ENCODE peak calls at places on chromosome 5, in ten cellular contexts. Z is globus pallidus; N is activated T-helper 1 cell treated with anti-CD3 and anti-CD28 coated beads, Interleukin-2, amount 50 U/mL, for 16 hours; R is upper lobe of right lung; T is T-helper 9 cell; W is left cardiac atrium; B is T follicular helper cell; I is NCI-H1105; A is CD14-positive monocyte; Y is NCI-H187 treated with DMSO at 0.1 percent for 48 hours. Q is an unnamed sample.

GRCh38 chr5:31404325-31404724 is 127.6 kb downstream of the DROSHA start:
- DNase-seq in Z (no peak), N (no peak), R (no peak), T (no peak), W (no peak), B (no peak), I (no peak), A (no peak), Y (no peak), Q (no peak)

GRCh38 chr5:78543916-78544315 is 104.7 kb downstream of the LHFPL2 start:
- DNase-seq in Z (no peak), N (no peak), R (no peak), T (no peak), W (no peak), B (no peak), I (no peak), A (no peak), Y (no peak), Q (no peak)

GRCh38 chr5:178114325-178115135 is 1.2 kb downstream of the N4BP3 start:
- DNase-seq in Z (no peak), N (no peak), R (no peak), T (peak), W (no peak), B (no peak), I (no peak), A (no peak), Y (no peak), Q (no peak)

GRCh38 chr5:177546262-177546741 is 8.1 kb downstream of the FAM193B start:
- DNase-seq in Z (peak), N (no peak), R (no peak), T (no peak), W (peak), B (no peak), I (no peak), A (peak), Y (no peak), Q (peak)

GRCh38 chr5:142110046-142110531 is 1.5 kb downstream of the NDFIP1 start:
- DNase-seq in Z (peak), N (no peak), R (no peak), T (no peak), W (no peak), B (no peak), I (no peak), A (peak), Y (no peak), Q (peak)

GRCh38 chr5:33195431-33196128 is 245.2 kb upstream of the TARS1 start:
- DNase-seq in Z (no peak), N (no peak), R (no peak), T (no peak), W (no peak), B (no peak), I (no peak), A (no peak), Y (no peak), Q (no peak)

GRCh38 chr5:111016801-111017200 is 54.7 kb upstream of the TSLP start:
- DNase-seq in Z (no peak), N (no peak), R (no peak), T (no peak), W (no peak), B (no peak), I (no peak), A (no peak), Y (no peak), Q (no peak)

GRCh38 chr5:133240425-133241091 is 188.7 kb downstream of the HSPA4 start:
- DNase-seq in Z (peak), N (no peak), R (no peak), T (no peak), W (peak), B (no peak), I (no peak), A (peak), Y (no peak), Q (no peak)

GRCh38 chr5:59275537-59276276 is 617.8 kb downstream of the PDE4D start:
- DNase-seq in Z (peak), N (no peak), R (no peak), T (no peak), W (peak), B (no peak), I (no peak), A (no peak), Y (no peak), Q (no peak)

GRCh38 chr5:10594591-10595210 is 30.8 kb downstream of the ANKRD33B start:
- DNase-seq in Z (no peak), N (no peak), R (no peak), T (no peak), W (no peak), B (no peak), I (no peak), A (no peak), Y (no peak), Q (no peak)

GRCh38 chr5:107937198-107937597 is 266.5 kb upstream of the EFNA5 start:
- DNase-seq in Z (no peak), N (no peak), R (no peak), T (no peak), W (no peak), B (no peak), I (no peak), A (no peak), Y (no peak), Q (no peak)

GRCh38 chr5:172559004-172559932 is 81.8 kb upstream of the NEURL1B start:
- DNase-seq in Z (no peak), N (no peak), R (no peak), T (no peak), W (peak), B (no peak), I (no peak), A (no peak), Y (no peak), Q (no peak)

GRCh38 chr5:25448646-25449045 is 803.9 kb upstream of the CDH10 start:
- DNase-seq in Z (no peak), N (no peak), R (no peak), T (no peak), W (no peak), B (no peak), I (no peak), A (no peak), Y (no peak), Q (no peak)

GRCh38 chr5:78221964-78222451 is 72.5 kb downstream of the AP3B1 start:
- DNase-seq in Z (no peak), N (no peak), R (no peak), T (no peak), W (no peak), B (no peak), I (no peak), A (peak), Y (no peak), Q (no peak)

GRCh38 chr5:1568201-1568979 is 44.6 kb upstream of the LPCAT1 start:
- DNase-seq in Z (no peak), N (no peak), R (no peak), T (no peak), W (no peak), B (no peak), I (no peak), A (no peak), Y (no peak), Q (no peak)

GRCh38 chr5:11564716-11565115 is 339.5 kb downstream of the CTNND2 start:
- DNase-seq in Z (peak), N (no peak), R (no peak), T (no peak), W (no peak), B (no peak), I (no peak), A (no peak), Y (no peak), Q (no peak)

GRCh38 chr5:137856201-137856600 is 11.5 kb upstream of the MYOT start:
- DNase-seq in Z (no peak), N (no peak), R (no peak), T (no peak), W (no peak), B (no peak), I (no peak), A (no peak), Y (no peak), Q (no peak)

GRCh38 chr5:110702704-110703103 is 23.8 kb downstream of the TMEM232 start:
- DNase-seq in Z (no peak), N (no peak), R (no peak), T (no peak), W (no peak), B (no peak), I (no peak), A (no peak), Y (no peak), Q (no peak)

GRCh38 chr5:141715340-141715905 is 33.4 kb upstream of the ARAP3 start:
- DNase-seq in Z (no peak), N (no peak), R (no peak), T (no peak), W (no peak), B (no peak), I (no peak), A (no peak), Y (peak), Q (no peak)

GRCh38 chr5:96943829-96944228 is 7.9 kb downstream of the LNPEP start:
- DNase-seq in Z (no peak), N (no peak), R (no peak), T (no peak), W (no peak), B (no peak), I (no peak), A (no peak), Y (no peak), Q (no peak)

GRCh38 chr5:59062986-59063683 is 480.3 kb downstream of the RAB3C start:
- DNase-seq in Z (no peak), N (no peak), R (no peak), T (no peak), W (no peak), B (no peak), I (no peak), A (no peak), Y (no peak), Q (no peak)

GRCh38 chr5:168683247-168683926 is 104.2 kb upstream of the PANK3 start:
- DNase-seq in Z (no peak), N (no peak), R (no peak), T (no peak), W (no peak), B (no peak), I (no peak), A (no peak), Y (no peak), Q (no peak)

GRCh38 chr5:96823900-96824351 is 16.2 kb upstream of the ERAP1 start:
- DNase-seq in Z (no peak), N (no peak), R (no peak), T (no peak), W (no peak), B (no peak), I (no peak), A (no peak), Y (no peak), Q (no peak)

GRCh38 chr5:37554938-37555337 is 175.8 kb downstream of the WDR70 start:
- DNase-seq in Z (no peak), N (no peak), R (no peak), T (no peak), W (no peak), B (no peak), I (no peak), A (no peak), Y (no peak), Q (no peak)

GRCh38 chr5:160545832-160546231 is 124.2 kb downstream of the PTTG1 start:
- DNase-seq in Z (no peak), N (no peak), R (no peak), T (no peak), W (no peak), B (no peak), I (no peak), A (no peak), Y (no peak), Q (no peak)

GRCh38 chr5:159402328-159402727 is 72.0 kb upstream of the IL12B start:
- DNase-seq in Z (no peak), N (no peak), R (peak), T (no peak), W (no peak), B (no peak), I (no peak), A (no peak), Y (no peak), Q (no peak)

GRCh38 chr5:61532983-61533382 is 200.9 kb downstream of the ZSWIM6 start:
- DNase-seq in Z (no peak), N (no peak), R (no peak), T (no peak), W (no peak), B (no peak), I (no peak), A (no peak), Y (no peak), Q (no peak)

GRCh38 chr5:173679909-173680626 is 63.6 kb upstream of the BOD1 start:
- DNase-seq in Z (no peak), N (no peak), R (no peak), T (no peak), W (no peak), B (no peak), I (no peak), A (no peak), Y (no peak), Q (no peak)

GRCh38 chr5:168270446-168270845 is 21.0 kb upstream of the WWC1 start:
- DNase-seq in Z (no peak), N (no peak), R (no peak), T (no peak), W (no peak), B (no peak), I (no peak), A (no peak), Y (no peak), Q (no peak)

GRCh38 chr5:2075365-2075764 is 192.6 kb upstream of the IRX4 start:
- DNase-seq in Z (no peak), N (no peak), R (no peak), T (no peak), W (no peak), B (no peak), I (no peak), A (no peak), Y (no peak), Q (no peak)

GRCh38 chr5:135106610-135107009 is 72.6 kb upstream of the PITX1 start:
- DNase-seq in Z (no peak), N (no peak), R (peak), T (no peak), W (peak), B (no peak), I (no peak), A (peak), Y (no peak), Q (no peak)

GRCh38 chr5:170817195-170817594 is 33.7 kb downstream of the GABRP start:
- DNase-seq in Z (no peak), N (no peak), R (no peak), T (no peak), W (no peak), B (no peak), I (no peak), A (no peak), Y (no peak), Q (no peak)

GRCh38 chr5:172173771-172174170 is 14.3 kb downstream of the STK10 start:
- DNase-seq in Z (no peak), N (peak), R (no peak), T (peak), W (peak), B (peak), I (no peak), A (peak), Y (no peak), Q (peak)

GRCh38 chr5:151581347-151581746 is 9.8 kb downstream of the FAT2 start:
- DNase-seq in Z (no peak), N (no peak), R (no peak), T (no peak), W (no peak), B (no peak), I (no peak), A (no peak), Y (no peak), Q (no peak)

GRCh38 chr5:88807327-88807726 is 75.7 kb downstream of the MEF2C start:
- DNase-seq in Z (no peak), N (no peak), R (no peak), T (no peak), W (no peak), B (no peak), I (no peak), A (no peak), Y (no peak), Q (no peak)

GRCh38 chr5:157670662-157671591 is at the start of gene C5orf52:
- DNase-seq in Z (no peak), N (no peak), R (no peak), T (peak), W (peak), B (no peak), I (no peak), A (no peak), Y (no peak), Q (no peak)

GRCh38 chr5:175335691-175336090 is 108.3 kb downstream of the DRD1 start:
- DNase-seq in Z (no peak), N (no peak), R (no peak), T (no peak), W (no peak), B (no peak), I (no peak), A (no peak), Y (no peak), Q (no peak)

GRCh38 chr5:126917918-126918623 is 112.3 kb downstream of the MARCHF3 start:
- DNase-seq in Z (no peak), N (no peak), R (no peak), T (no peak), W (no peak), B (no peak), I (peak), A (no peak), Y (no peak), Q (no peak)

Q was measured in ascending aorta.